ENCODE peak calls at places on chromosomes 12 and 14, in four cellular contexts. One of them, this sample, is unnamed.
A peak's percentile ranks its signal among the peaks of the same experiment; 100 is the strongest.

GRCh38 chr12:55730447-55730820 is 1.6 kb upstream of the CD63 start:
- DNase-seq in GM23248: no peak
- DNase-seq in lower lobe of right lung: no peak
- DNase-seq in AG04450: no peak
- DNase-seq in this sample: no peak

GRCh38 chr12:38268612-38269011 is 48.0 kb upstream of the ALG10B start:
- DNase-seq in GM23248: no peak
- DNase-seq in lower lobe of right lung: no peak
- DNase-seq in AG04450: no peak
- DNase-seq in this sample: no peak

GRCh38 chr14:74879427-74880180 is 2.1 kb upstream of the DLST start:
- DNase-seq in GM23248: no peak
- DNase-seq in lower lobe of right lung: no peak
- DNase-seq in AG04450: no peak
- DNase-seq in this sample: no peak

GRCh38 chr12:117968084-117968789 is 553 bp downstream of the KSR2 start:
- DNase-seq in GM23248: no peak
- DNase-seq in lower lobe of right lung: no peak
- DNase-seq in AG04450: no peak
- DNase-seq in this sample: no peak

GRCh38 chr14:72643317-72643801 is 250.5 kb downstream of the DPF3 start:
- DNase-seq in GM23248: peak; percentile 98
- DNase-seq in lower lobe of right lung: no peak
- DNase-seq in AG04450: peak; percentile 94
- DNase-seq in this sample: no peak

GRCh38 chr14:101225116-101225728 is 321.7 kb upstream of the RTL1 start:
- DNase-seq in GM23248: no peak
- DNase-seq in lower lobe of right lung: no peak
- DNase-seq in AG04450: no peak
- DNase-seq in this sample: no peak

GRCh38 chr12:123671876-123672275 is 963 bp downstream of the TCTN2 start:
- DNase-seq in GM23248: peak; percentile 23
- DNase-seq in lower lobe of right lung: no peak
- DNase-seq in AG04450: peak; percentile 1
- DNase-seq in this sample: no peak

GRCh38 chr14:104465482-104466390 is 113.8 kb upstream of the C14orf180 start:
- DNase-seq in GM23248: no peak
- DNase-seq in lower lobe of right lung: no peak
- DNase-seq in AG04450: no peak
- DNase-seq in this sample: no peak

GRCh38 chr14:73239463-73240241 is 2.3 kb downstream of the PAPLN start:
- DNase-seq in GM23248: peak; percentile 71
- DNase-seq in lower lobe of right lung: peak; percentile 59
- DNase-seq in AG04450: no peak
- DNase-seq in this sample: peak; percentile 85

GRCh38 chr12:93113317-93114006 is 184.4 kb upstream of the EEA1 start:
- DNase-seq in GM23248: peak; percentile 57
- DNase-seq in lower lobe of right lung: no peak
- DNase-seq in AG04450: no peak
- DNase-seq in this sample: no peak

GRCh38 chr12:51082561-51083139 is 746 bp downstream of the CSRNP2 start:
- DNase-seq in GM23248: peak; percentile 70
- DNase-seq in lower lobe of right lung: no peak
- DNase-seq in AG04450: no peak
- DNase-seq in this sample: no peak

GRCh38 chr14:71730471-71730870 is 201.8 kb upstream of the RGS6 start:
- DNase-seq in GM23248: peak; percentile 65
- DNase-seq in lower lobe of right lung: no peak
- DNase-seq in AG04450: no peak
- DNase-seq in this sample: no peak

GRCh38 chr12:47033081-47033480 is 46.3 kb upstream of the PCED1B start:
- DNase-seq in GM23248: peak; percentile 54
- DNase-seq in lower lobe of right lung: peak; percentile 61
- DNase-seq in AG04450: no peak
- DNase-seq in this sample: peak; percentile 61

GRCh38 chr14:85529803-85530574 is at the start of gene FLRT2:
- DNase-seq in GM23248: peak; percentile 78
- DNase-seq in lower lobe of right lung: peak; percentile 57
- DNase-seq in AG04450: no peak
- DNase-seq in this sample: peak; percentile 81

GRCh38 chr12:109309441-109310246 is 560 bp upstream of the FOXN4 start:
- DNase-seq in GM23248: peak; percentile 17
- DNase-seq in lower lobe of right lung: no peak
- DNase-seq in AG04450: no peak
- DNase-seq in this sample: no peak

GRCh38 chr12:124566181-124567034 is 1.0 kb downstream of the NCOR2 start:
- DNase-seq in GM23248: peak; percentile 92
- DNase-seq in lower lobe of right lung: peak; percentile 93
- DNase-seq in AG04450: peak; percentile 33
- DNase-seq in this sample: peak; percentile 96

DNA sequence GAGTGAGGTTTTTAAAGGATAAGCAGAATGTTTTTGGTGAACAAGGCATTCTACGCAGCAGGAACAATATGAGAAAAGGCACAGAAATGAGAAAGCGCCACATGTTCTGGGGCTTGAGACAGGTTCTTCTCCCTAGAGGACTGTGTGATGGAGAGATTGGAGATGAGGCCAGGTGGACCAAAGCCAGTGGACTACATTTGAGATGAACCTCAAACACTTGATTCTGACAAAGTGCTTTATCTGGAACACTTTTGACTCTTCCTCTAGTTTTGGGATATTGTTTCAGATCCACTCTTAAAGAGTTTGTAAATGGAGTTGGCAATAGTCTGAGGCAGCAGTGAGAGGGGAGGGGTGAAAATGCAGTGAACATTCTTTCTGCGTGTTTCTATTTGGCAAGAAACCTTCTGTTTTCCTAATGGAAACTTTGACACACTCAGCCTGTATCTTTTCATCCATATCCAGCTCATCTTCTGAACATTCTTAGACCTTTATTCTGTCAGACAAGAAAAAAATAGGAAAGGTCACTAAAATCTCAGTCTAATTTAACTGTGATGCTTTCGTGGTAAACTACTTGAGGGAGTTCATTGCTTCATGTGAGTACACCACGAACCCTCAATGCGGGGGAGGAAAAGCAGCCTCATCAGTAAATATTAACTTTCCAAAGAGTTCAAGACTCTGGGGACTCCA is 57.3 kb upstream of the KCNJ8 start:
- DNase-seq in GM23248: peak; percentile 84
- DNase-seq in lower lobe of right lung: no peak
- DNase-seq in AG04450: no peak
- DNase-seq in this sample: no peak
- H3K27ac ChIP-seq in GM23248: peak overlapping the region; percentile 78
- H3K27ac ChIP-seq in lower lobe of right lung: no peak overlapping the region
- H3K27ac ChIP-seq in AG04450: no peak overlapping the region
- H3K27ac ChIP-seq in this sample: peak overlapping the region; percentile 76

GRCh38 chr14:21278632-21279031 is 1.3 kb upstream of the RPGRIP1 start:
- DNase-seq in GM23248: peak; percentile 36
- DNase-seq in lower lobe of right lung: no peak
- DNase-seq in AG04450: no peak
- DNase-seq in this sample: no peak
- H3K27ac ChIP-seq in GM23248: no peak overlapping the region
- H3K27ac ChIP-seq in lower lobe of right lung: no peak overlapping the region
- H3K27ac ChIP-seq in AG04450: no peak overlapping the region
- H3K27ac ChIP-seq in this sample: no peak overlapping the region

GRCh38 chr14:69441948-69442347 is 42.6 kb upstream of the PLEKHD1 start:
- DNase-seq in GM23248: no peak
- DNase-seq in lower lobe of right lung: no peak
- DNase-seq in AG04450: no peak
- DNase-seq in this sample: no peak
- H3K27ac ChIP-seq in GM23248: no peak overlapping the region
- H3K27ac ChIP-seq in lower lobe of right lung: no peak overlapping the region
- H3K27ac ChIP-seq in AG04450: no peak overlapping the region
- H3K27ac ChIP-seq in this sample: no peak overlapping the region

GRCh38 chr12:6765634-6766581 is at the start of gene PTMS:
- DNase-seq in GM23248: peak; percentile 83
- DNase-seq in lower lobe of right lung: peak; percentile 84
- DNase-seq in AG04450: peak; percentile 89
- DNase-seq in this sample: peak; percentile 96
- H3K27ac ChIP-seq in GM23248: peak within 1 kb of the TSS; percentile 73
- H3K27ac ChIP-seq in lower lobe of right lung: peak within 1 kb of the TSS; percentile 84
- H3K27ac ChIP-seq in AG04450: peak within 1 kb of the TSS; percentile 94
- H3K27ac ChIP-seq in this sample: peak within 1 kb of the TSS; percentile 82

GRCh38 chr12:19036673-19037357 is 92.7 kb upstream of the PLEKHA5 start:
- DNase-seq in GM23248: peak; percentile 9
- DNase-seq in lower lobe of right lung: no peak
- DNase-seq in AG04450: no peak
- DNase-seq in this sample: no peak
- H3K27ac ChIP-seq in GM23248: no peak overlapping the region
- H3K27ac ChIP-seq in lower lobe of right lung: peak overlapping the region; percentile 31
- H3K27ac ChIP-seq in AG04450: no peak overlapping the region
- H3K27ac ChIP-seq in this sample: no peak overlapping the region

DNA sequence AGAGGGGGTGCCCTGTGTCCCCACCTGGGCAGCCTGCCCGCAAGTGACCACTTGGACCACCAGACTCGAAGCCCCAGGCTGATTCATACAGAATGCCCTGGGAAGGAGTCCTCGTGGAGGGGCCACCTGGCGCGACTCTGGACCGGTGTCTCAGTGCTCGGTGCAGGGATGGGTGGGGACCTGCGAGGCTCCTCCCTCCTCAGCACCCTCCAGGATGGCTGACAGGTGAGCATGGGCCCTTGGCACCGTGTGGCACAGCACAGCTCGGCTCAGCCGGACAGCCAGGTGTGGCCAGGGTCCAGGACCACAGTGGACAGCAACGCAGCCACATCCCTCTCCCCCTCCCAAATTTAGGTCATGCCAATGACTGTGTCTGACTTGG is 44.5 kb downstream of the CCNK start:
- DNase-seq in GM23248: no peak
- DNase-seq in lower lobe of right lung: no peak
- DNase-seq in AG04450: no peak
- DNase-seq in this sample: no peak
- H3K27ac ChIP-seq in GM23248: no peak overlapping the region
- H3K27ac ChIP-seq in lower lobe of right lung: no peak overlapping the region
- H3K27ac ChIP-seq in AG04450: no peak overlapping the region
- H3K27ac ChIP-seq in this sample: no peak overlapping the region

GRCh38 chr12:104971276-104971675 is 13.2 kb upstream of the SLC41A2 start:
- DNase-seq in GM23248: peak; percentile 52
- DNase-seq in lower lobe of right lung: no peak
- DNase-seq in AG04450: no peak
- DNase-seq in this sample: no peak

GRCh38 chr12:104975621-104976343 is 10.3 kb upstream of the NOPCHAP1 start:
- DNase-seq in GM23248: peak; percentile 84
- DNase-seq in lower lobe of right lung: no peak
- DNase-seq in AG04450: no peak
- DNase-seq in this sample: no peak

GRCh38 chr12:104973250-104973649 is 12.9 kb upstream of the NOPCHAP1 start:
- DNase-seq in GM23248: no peak
- DNase-seq in lower lobe of right lung: no peak
- DNase-seq in AG04450: no peak
- DNase-seq in this sample: no peak

GRCh38 chr12:104974626-104975290 is 11.4 kb upstream of the NOPCHAP1 start:
- DNase-seq in GM23248: peak; percentile 91
- DNase-seq in lower lobe of right lung: no peak
- DNase-seq in AG04450: no peak
- DNase-seq in this sample: no peak

DNA sequence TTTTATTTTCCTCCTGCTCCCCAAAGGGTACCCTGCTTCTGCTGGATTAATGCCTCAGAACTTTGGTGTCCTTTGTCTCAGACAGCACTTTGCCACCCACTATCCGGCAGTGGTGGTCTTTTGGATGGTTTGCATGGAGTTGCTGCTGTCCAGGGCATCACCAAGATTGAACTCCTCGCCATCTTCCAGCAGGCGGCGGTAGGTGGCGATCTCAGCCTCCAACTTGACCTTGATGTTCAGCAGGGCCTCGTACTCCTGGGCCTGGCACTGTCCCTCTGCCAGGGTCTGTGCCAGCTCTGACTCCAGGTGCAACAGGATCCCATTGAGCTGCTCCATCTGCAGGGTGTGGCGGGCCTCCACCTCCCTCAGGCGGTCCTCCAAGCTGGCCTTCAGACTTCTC is 9.4 kb upstream of the NOPCHAP1 start:
- DNase-seq in GM23248: no peak
- DNase-seq in lower lobe of right lung: no peak
- DNase-seq in AG04450: no peak
- DNase-seq in this sample: no peak
- H3K27ac ChIP-seq in GM23248: no peak overlapping the region
- H3K27ac ChIP-seq in lower lobe of right lung: no peak overlapping the region
- H3K27ac ChIP-seq in AG04450: no peak overlapping the region
- H3K27ac ChIP-seq in this sample: no peak overlapping the region

This sample was measured in kidney.